ENCODE peak calls at places on chromosomes 7 and 10, in five cellular contexts. B is progenitor cell of endocrine pancreas, J is body of pancreas, L is mesothelial cell of epicardium, V is tibial nerve. F is an unnamed sample.

GRCh38 chr7:112990619-112991018 is 96.0 kb downstream of the GPR85 start:
- DNase-seq in B (no peak), J (no peak), L (no peak), V (no peak), F (no peak)

GRCh38 chr10:100022403-100022802 is 12.7 kb upstream of the DNMBP start:
- DNase-seq in B (no peak), J (no peak), L (no peak), V (no peak), F (no peak)

GRCh38 chr7:75647709-75648438 is 90.9 kb downstream of the HIP1 start:
- DNase-seq in B (no peak), J (no peak), L (no peak), V (no peak), F (no peak)

GRCh38 chr10:116521424-116522305 is 24.1 kb upstream of the PNLIP start:
- DNase-seq in B (peak; percentile 30), J (peak; percentile 71), L (peak; percentile 41), V (no peak), F (peak; percentile 32)

GRCh38 chr10:78267598-78267997 is 233.9 kb downstream of the RPS24 start:
- DNase-seq in B (no peak), J (no peak), L (no peak), V (no peak), F (no peak)

GRCh38 chr7:9863542-9863941 is 1110.1 kb upstream of the PHF14 start:
- DNase-seq in B (no peak), J (no peak), L (no peak), V (no peak), F (no peak)

GRCh38 chr10:29628912-29629526 is 5.8 kb downstream of the SVIL start:
- DNase-seq in B (no peak), J (no peak), L (no peak), V (no peak), F (no peak)

GRCh38 chr7:156920076-156920475 is 27.1 kb upstream of the LMBR1 start:
- DNase-seq in B (no peak), J (no peak), L (no peak), V (no peak), F (no peak)

GRCh38 chr7:130930260-130930659 is 196.3 kb upstream of the KLF14 start:
- DNase-seq in B (no peak), J (no peak), L (no peak), V (no peak), F (peak; percentile 79)

GRCh38 chr10:102627141-102627445 is 17.2 kb upstream of the TRIM8 start:
- DNase-seq in B (no peak), J (no peak), L (no peak), V (no peak), F (no peak)

GRCh38 chr7:12725575-12726316 is 38.3 kb downstream of the ARL4A start:
- DNase-seq in B (no peak), J (no peak), L (no peak), V (no peak), F (no peak)

GRCh38 chr10:93333278-93333978 is 148.7 kb downstream of the MYOF start:
- DNase-seq in B (no peak), J (no peak), L (no peak), V (no peak), F (no peak)

GRCh38 chr10:91076991-91077548 is 143.4 kb upstream of the PCGF5 start:
- DNase-seq in B (no peak), J (no peak), L (no peak), V (no peak), F (no peak)

GRCh38 chr10:4653160-4653559 is 172.8 kb upstream of the AKR1E2 start:
- DNase-seq in B (no peak), J (no peak), L (no peak), V (no peak), F (no peak)

GRCh38 chr10:78438094-78438906 is 404.6 kb downstream of the RPS24 start:
- DNase-seq in B (no peak), J (no peak), L (no peak), V (no peak), F (no peak)

GRCh38 chr10:108204528-108205313 is 1040.2 kb upstream of the SORCS1 start:
- DNase-seq in B (no peak), J (no peak), L (no peak), V (no peak), F (no peak)

GRCh38 chr10:69831231-69831855 is 29.6 kb downstream of the COL13A1 start:
- DNase-seq in B (no peak), J (no peak), L (no peak), V (no peak), F (no peak)

GRCh38 chr7:332646-333398 is 42.9 kb downstream of the FOXL3 start:
- DNase-seq in B (peak; percentile 84), J (peak; percentile 90), L (peak; percentile 94), V (peak; percentile 47), F (peak; percentile 90)

GRCh38 chr10:105159268-105159667 is 518.2 kb downstream of the SORCS3 start:
- DNase-seq in B (no peak), J (no peak), L (no peak), V (no peak), F (no peak)

GRCh38 chr10:47330366-47330765 is 8.1 kb downstream of the GDF2 start:
- DNase-seq in B (no peak), J (no peak), L (no peak), V (no peak), F (no peak)

GRCh38 chr7:101536668-101537067 is 92.4 kb downstream of the MYL10 start:
- DNase-seq in B (no peak), J (no peak), L (no peak), V (no peak), F (no peak)

GRCh38 chr7:75842836-75843446 is 29.3 kb upstream of the CCL24 start:
- DNase-seq in B (no peak), J (no peak), L (no peak), V (no peak), F (no peak)

GRCh38 chr7:45923290-45923689 is 2.2 kb upstream of the IGFBP3 start:
- DNase-seq in B (peak; percentile 67), J (peak; percentile 80), L (peak; percentile 90), V (peak; percentile 62), F (peak; percentile 74)

GRCh38 chr7:130356760-130357611 is 12.4 kb downstream of the CPA5 start:
- DNase-seq in B (no peak), J (no peak), L (no peak), V (peak; percentile 59), F (no peak)

GRCh38 chr10:107611101-107611500 is 446.6 kb upstream of the SORCS1 start:
- DNase-seq in B (no peak), J (no peak), L (no peak), V (no peak), F (no peak)

GRCh38 chr10:89653410-89653828 is 8.4 kb upstream of the PANK1 start:
- DNase-seq in B (no peak), J (no peak), L (no peak), V (no peak), F (no peak)

GRCh38 chr10:99711129-99711719 is 20.7 kb downstream of the COX15 start:
- DNase-seq in B (no peak), J (peak; percentile 26), L (no peak), V (no peak), F (peak; percentile 59)

GRCh38 chr10:98417973-98418372 is 3.0 kb upstream of the PYROXD2 start:
- DNase-seq in B (no peak), J (no peak), L (no peak), V (no peak), F (no peak)

GRCh38 chr10:26881600-26882331 is 21.0 kb upstream of the ABI1 start:
- DNase-seq in B (no peak), J (no peak), L (no peak), V (no peak), F (no peak)

GRCh38 chr7:129054438-129055293 is at the start of gene TNPO3:
- DNase-seq in B (peak; percentile 78), J (peak; percentile 94), L (peak; percentile 90), V (peak; percentile 88), F (peak; percentile 98)
- TF ChIP-seq CTCF in B (no peak), J (no peak), L (no peak), V (peak; percentile 36), F (no peak)

DNA sequence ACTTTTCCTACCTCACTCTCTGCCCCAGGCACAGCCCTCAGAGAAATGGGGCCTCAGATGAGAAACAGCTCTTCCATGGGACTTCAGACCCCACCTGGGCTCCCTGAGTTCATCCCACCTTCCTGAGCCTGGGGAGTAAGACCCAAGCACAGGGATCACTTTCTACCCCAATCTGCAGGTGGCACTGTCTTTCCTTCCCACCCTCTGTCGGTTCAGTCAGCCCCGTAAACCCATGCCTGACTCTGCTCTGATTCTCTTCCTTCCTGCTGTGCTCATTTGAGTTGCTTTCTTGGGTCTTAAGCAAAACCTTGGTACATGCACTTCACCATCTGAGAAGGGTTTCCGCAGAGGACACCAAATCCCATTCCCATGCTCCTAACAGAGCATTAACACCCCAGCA is 306.4 kb upstream of the CDC14C start:
- DNase-seq in B (no peak), J (no peak), L (no peak), V (no peak), F (no peak)
- TF ChIP-seq CTCF in B (no peak), J (no peak), L (no peak), V (no peak), F (no peak)

DNA sequence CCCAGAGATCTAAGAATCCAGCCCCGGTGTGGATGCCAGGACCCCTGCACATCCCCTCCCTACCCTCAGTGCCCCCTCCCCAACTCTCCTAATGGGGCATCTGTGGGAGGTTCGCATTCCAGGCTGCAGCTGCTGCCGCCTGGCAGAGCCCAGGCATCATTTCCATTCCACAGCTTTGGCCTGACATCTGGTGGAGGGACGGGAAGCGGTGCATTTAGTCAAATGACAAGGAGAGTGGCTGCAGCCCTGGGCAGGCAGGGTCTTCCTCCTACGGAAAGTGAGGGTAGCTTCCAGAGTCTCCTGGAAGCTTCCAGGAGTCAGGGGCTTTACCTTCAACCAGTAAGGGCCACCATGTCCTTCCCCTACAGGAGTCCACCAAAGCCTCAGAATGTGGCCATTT is 30.8 kb downstream of the PRLHR start:
- DNase-seq in B (no peak), J (no peak), L (no peak), V (no peak), F (no peak)
- TF ChIP-seq CTCF in B (peak; percentile 19), J (no peak), L (no peak), V (no peak), F (no peak)

GRCh38 chr7:81719865-81720264 is 50.0 kb downstream of the HGF start:
- DNase-seq in B (no peak), J (no peak), L (no peak), V (no peak), F (no peak)

GRCh38 chr7:81710751-81711150 is 59.1 kb downstream of the HGF start:
- DNase-seq in B (no peak), J (no peak), L (no peak), V (no peak), F (no peak)

GRCh38 chr7:81721428-81721827 is 48.4 kb downstream of the HGF start:
- DNase-seq in B (no peak), J (no peak), L (no peak), V (no peak), F (no peak)

GRCh38 chr7:81714306-81714705 is 55.5 kb downstream of the HGF start:
- DNase-seq in B (no peak), J (no peak), L (no peak), V (no peak), F (no peak)

DNA sequence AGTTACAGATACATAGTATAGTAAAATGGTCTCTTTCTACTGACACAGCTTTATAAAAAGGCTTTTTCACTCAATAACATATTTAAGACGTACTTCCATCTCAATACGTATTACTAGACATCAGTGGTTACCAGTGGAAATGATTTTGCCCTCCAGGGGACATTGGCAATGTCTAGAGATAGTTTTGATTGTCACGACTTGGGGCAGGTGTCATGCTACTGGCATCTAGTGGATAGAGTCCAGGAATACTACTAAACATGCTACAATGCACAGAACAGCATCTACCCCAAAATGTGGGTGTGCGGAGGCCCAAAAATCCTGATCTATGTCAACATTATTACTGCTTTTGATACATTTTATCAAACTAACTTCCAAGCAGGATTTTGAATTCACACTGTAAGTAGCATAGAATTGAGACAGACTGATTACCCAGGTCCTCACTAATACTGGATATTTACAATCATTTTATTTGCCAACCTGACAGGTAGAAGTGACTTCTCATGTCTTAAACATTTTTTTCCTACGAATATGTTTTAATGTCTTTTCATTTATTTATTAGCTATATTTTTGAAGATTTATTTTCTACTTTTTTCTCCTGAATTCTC is 53.8 kb downstream of the HGF start:
- DNase-seq in B (no peak), J (no peak), L (no peak), V (no peak), F (no peak)
- TF ChIP-seq CTCF in B (no peak), J (no peak), L (no peak), V (no peak), F (no peak)